ENCODE peak calls at places on chromosomes 11 and 22, in five cellular contexts. M is fibroblast of lung, G is colonic mucosa, D is AG09309, T is astrocyte of the spinal cord. B is an unnamed sample.

GRCh38 chr11:73894725-73895335 is 18.0 kb downstream of the PAAF1 start:
- DNase-seq in M (peak), G (no peak), D (peak), T (peak), B (peak)

GRCh38 chr11:65879622-65880021 is at the start of gene CTSW:
- DNase-seq in M (no peak), G (no peak), D (no peak), T (no peak), B (no peak)

GRCh38 chr11:31818874-31819331 is 7.8 kb upstream of the PAX6 start:
- DNase-seq in M (no peak), G (no peak), D (no peak), T (no peak), B (no peak)

GRCh38 chr22:25282671-25283561 is 63.5 kb downstream of the CRYBB2 start:
- DNase-seq in M (no peak), G (no peak), D (no peak), T (no peak), B (no peak)

GRCh38 chr11:10303558-10304363 is 1.1 kb upstream of the ADM start:
- DNase-seq in M (peak), G (peak), D (no peak), T (peak), B (peak)

GRCh38 chr11:21556936-21557335 is 635.9 kb upstream of the ANO5 start:
- DNase-seq in M (no peak), G (no peak), D (no peak), T (no peak), B (no peak)

GRCh38 chr11:86593833-86594232 is 78.6 kb downstream of the ME3 start:
- DNase-seq in M (no peak), G (no peak), D (no peak), T (no peak), B (no peak)

GRCh38 chr11:103662880-103663279 is 373.6 kb upstream of the DDI1 start:
- DNase-seq in M (peak), G (no peak), D (no peak), T (no peak), B (no peak)

GRCh38 chr11:112797653-112798293 is 163.4 kb upstream of the NCAM1 start:
- DNase-seq in M (peak), G (no peak), D (no peak), T (peak), B (peak)

GRCh38 chr11:73661035-73661628 is 14.8 kb downstream of the PLEKHB1 start:
- DNase-seq in M (peak), G (peak), D (peak), T (peak), B (peak)

GRCh38 chr22:29833392-29833949 is 4.6 kb downstream of the ASCC2 start:
- DNase-seq in M (no peak), G (no peak), D (no peak), T (no peak), B (no peak)

GRCh38 chr11:3823762-3824506 is 15.6 kb downstream of the PGAP2 start:
- DNase-seq in M (no peak), G (no peak), D (no peak), T (no peak), B (no peak)

GRCh38 chr11:118923721-118924587 is 1.8 kb downstream of the BCL9L start:
- DNase-seq in M (no peak), G (peak), D (no peak), T (no peak), B (no peak)

GRCh38 chr11:128695539-128696221 is 1.8 kb downstream of the FLI1 start:
- DNase-seq in M (no peak), G (no peak), D (no peak), T (peak), B (peak)
- H3K4me3 ChIP-seq in M (no peak), G (peak), D (peak), T (peak), B (peak)

GRCh38 chr11:75269896-75270295 is 29.3 kb downstream of the TPBGL start:
- DNase-seq in M (no peak), G (no peak), D (no peak), T (no peak), B (no peak)

GRCh38 chr11:75269367-75269660 is 28.7 kb downstream of the TPBGL start:
- DNase-seq in M (no peak), G (no peak), D (no peak), T (no peak), B (no peak)

GRCh38 chr11:75272391-75272790 is 31.8 kb downstream of the TPBGL start:
- DNase-seq in M (no peak), G (no peak), D (no peak), T (no peak), B (no peak)

GRCh38 chr11:75271730-75272129 is 31.2 kb downstream of the TPBGL start:
- DNase-seq in M (no peak), G (no peak), D (no peak), T (no peak), B (no peak)

GRCh38 chr11:75270896-75271415 is 30.4 kb downstream of the TPBGL start:
- DNase-seq in M (peak), G (no peak), D (no peak), T (no peak), B (peak)
- TF ChIP-seq CTCF in M (peak), G (no peak), D (peak), T (peak), B (peak)

GRCh38 chr11:30281476-30282288 is 41.2 kb upstream of the ARL14EP start:
- DNase-seq in M (no peak), G (no peak), D (no peak), T (no peak), B (no peak)
- H3K4me3 ChIP-seq in M (no peak), G (no peak), D (no peak), T (no peak), B (no peak)

GRCh38 chr11:132301465-132301864 is 931.0 kb downstream of the NTM start:
- DNase-seq in M (no peak), G (no peak), D (no peak), T (no peak), B (no peak)

GRCh38 chr11:132296946-132297610 is 926.7 kb downstream of the NTM start:
- DNase-seq in M (no peak), G (no peak), D (no peak), T (no peak), B (no peak)

GRCh38 chr11:132301900-132302299 is 931.5 kb downstream of the NTM start:
- DNase-seq in M (no peak), G (no peak), D (no peak), T (no peak), B (no peak)

GRCh38 chr11:132300283-132300682 is 929.9 kb downstream of the NTM start:
- DNase-seq in M (no peak), G (no peak), D (no peak), T (no peak), B (no peak)
- TF ChIP-seq CTCF in M (peak), G (no peak), D (peak), T (peak), B (peak)

GRCh38 chr11:96237759-96238158 is 105.2 kb downstream of the MAML2 start:
- DNase-seq in M (no peak), G (no peak), D (no peak), T (no peak), B (no peak)

GRCh38 chr11:96241351-96241841 is 101.6 kb downstream of the MAML2 start:
- DNase-seq in M (no peak), G (peak), D (no peak), T (no peak), B (no peak)

GRCh38 chr11:96242971-96243647 is 99.9 kb downstream of the MAML2 start:
- DNase-seq in M (peak), G (peak), D (peak), T (peak), B (peak)

GRCh38 chr11:96238563-96239166 is 104.3 kb downstream of the MAML2 start:
- DNase-seq in M (peak), G (no peak), D (no peak), T (no peak), B (no peak)

DNA sequence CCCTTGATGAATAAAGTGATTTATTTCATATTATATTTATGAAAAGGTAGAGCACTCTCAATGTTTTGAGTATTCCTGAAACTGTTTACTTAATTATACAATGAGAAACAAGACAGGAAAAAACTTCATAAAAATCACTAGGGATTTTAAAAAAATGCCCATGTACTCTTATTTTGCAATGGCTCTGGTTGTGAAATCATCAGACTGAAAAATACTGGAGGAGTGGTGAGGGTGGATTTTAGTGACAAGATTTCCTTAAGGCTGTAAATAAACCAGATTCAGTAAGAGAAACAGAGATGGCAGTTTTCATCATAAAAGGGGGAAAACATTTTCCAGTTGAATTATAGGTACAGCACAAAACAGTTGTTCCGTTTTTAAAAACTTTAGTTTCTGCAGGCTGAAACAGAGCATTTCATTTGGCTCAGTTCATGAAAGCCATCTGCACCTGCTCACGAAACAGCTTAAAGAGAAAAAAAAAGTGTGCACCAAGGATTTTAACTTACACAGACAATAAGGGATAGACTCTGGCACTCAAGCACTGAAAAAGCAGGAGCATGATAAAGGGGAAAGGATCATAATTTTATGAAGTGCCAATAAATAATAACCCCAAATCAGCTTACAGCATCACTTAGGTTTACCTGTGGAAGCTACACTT is 100.7 kb downstream of the MAML2 start:
- DNase-seq in M (peak), G (no peak), D (no peak), T (no peak), B (peak)
- H3K4me3 ChIP-seq in M (peak), G (peak), D (no peak), T (no peak), B (no peak)

GRCh38 chr11:71355266-71355665 is 92.9 kb downstream of the DHCR7 start:
- DNase-seq in M (no peak), G (no peak), D (no peak), T (no peak), B (peak)

GRCh38 chr11:71358122-71358728 is 90.0 kb downstream of the DHCR7 start:
- DNase-seq in M (no peak), G (no peak), D (no peak), T (no peak), B (no peak)

GRCh38 chr11:71357414-71357813 is 90.8 kb downstream of the DHCR7 start:
- DNase-seq in M (no peak), G (no peak), D (no peak), T (no peak), B (no peak)

GRCh38 chr11:71356280-71356876 is 91.8 kb downstream of the DHCR7 start:
- DNase-seq in M (no peak), G (no peak), D (no peak), T (no peak), B (no peak)

GRCh38 chr11:71356904-71357303 is 91.3 kb downstream of the DHCR7 start:
- DNase-seq in M (no peak), G (no peak), D (no peak), T (no peak), B (no peak)
- TF ChIP-seq CTCF in M (no peak), G (no peak), D (no peak), T (no peak), B (no peak)

DNA sequence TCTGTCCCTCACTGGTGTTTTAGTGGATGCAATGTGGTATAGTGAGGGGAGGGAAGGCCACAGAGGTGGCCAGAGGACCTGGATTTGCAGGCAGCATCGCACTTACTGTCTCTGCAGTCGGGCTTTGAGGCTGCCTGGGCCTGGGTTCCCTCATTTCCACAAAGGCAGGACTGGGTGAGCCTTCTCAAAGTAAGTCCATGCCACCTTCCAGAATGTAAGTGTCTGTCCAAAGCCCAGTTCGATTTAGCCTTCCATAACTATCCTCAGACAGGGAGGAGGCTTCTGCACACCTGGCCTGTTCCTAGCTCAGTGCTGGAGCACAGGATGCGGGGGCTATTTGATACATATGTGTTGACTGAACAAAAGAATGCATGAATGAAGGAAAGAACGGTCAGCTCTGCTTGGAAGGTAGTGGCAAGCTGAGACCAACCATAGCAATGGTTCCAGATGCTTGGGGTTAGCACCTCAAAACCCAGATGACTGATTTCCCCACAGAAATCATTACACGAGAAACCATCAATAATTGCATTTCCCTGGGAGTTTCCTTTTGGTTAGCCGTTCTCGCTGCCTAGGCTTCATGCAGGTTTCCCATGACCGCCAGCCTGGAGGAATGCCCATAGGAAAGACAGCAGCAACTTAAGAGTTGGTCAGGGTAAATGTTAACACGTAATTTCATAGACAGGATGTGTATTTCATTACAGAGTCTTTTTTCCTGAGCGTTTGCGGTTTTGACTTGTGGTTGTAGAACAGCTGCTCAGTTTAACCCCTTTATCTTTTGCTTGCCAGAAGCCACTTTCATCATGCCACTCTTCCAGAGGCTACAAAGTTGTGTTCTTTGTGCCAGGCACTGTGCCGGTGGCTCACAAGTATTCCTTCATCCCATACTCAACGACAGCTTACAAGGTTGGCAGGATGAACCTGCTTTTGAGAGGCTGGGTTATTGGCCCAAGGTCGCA is 2.7 kb downstream of the IL17RA start:
- DNase-seq in M (peak), G (no peak), D (peak), T (peak), B (peak)
- H3K4me3 ChIP-seq in M (no peak), G (no peak), D (no peak), T (no peak), B (no peak)

B was measured in cardiac fibroblast.